ENCODE peak calls at places on chromosomes 7 and 10, in five cellular contexts. D is HEK293T, B is GM12878, T is HepG2, G is NT2/D1. F is an unnamed sample.

GRCh38 chr7:106604303-106604918 is 56.5 kb downstream of the CCDC71L start:
- DNase-seq in T (no peak), D (no peak), B (no peak), G (no peak), F (no peak)

GRCh38 chr10:95408148-95408930 is 117.5 kb upstream of the PDLIM1 start:
- DNase-seq in G (no peak), T (no peak), D (no peak), B (no peak), F (no peak)

GRCh38 chr10:97549587-97550322 is 22.8 kb upstream of the ANKRD2 start:
- DNase-seq in G (no peak), D (no peak), T (peak), B (no peak), F (no peak)

GRCh38 chr10:30855131-30855530 is 176.5 kb downstream of the ZNF438 start:
- DNase-seq in B (no peak), G (no peak), D (no peak), T (no peak), F (no peak)

GRCh38 chr10:72292223-72292691 is 18.5 kb downstream of the DDIT4 start:
- DNase-seq in B (no peak), G (no peak), T (no peak), D (no peak), F (no peak)

GRCh38 chr10:4828005-4828404 is 2.0 kb downstream of the AKR1E2 start:
- DNase-seq in G (no peak), T (no peak), B (no peak), D (no peak), F (no peak)

GRCh38 chr7:44713680-44714335 is 34.8 kb upstream of the ZMIZ2 start:
- DNase-seq in B (no peak), D (no peak), T (no peak), G (no peak), F (no peak)

GRCh38 chr7:50092579-50093411 is at the start of gene ZPBP:
- DNase-seq in D (peak), B (peak), T (peak), G (peak), F (no peak)

GRCh38 chr10:87882555-87883294 is 19.3 kb downstream of the PTEN start:
- DNase-seq in B (no peak), T (no peak), D (no peak), G (no peak), F (no peak)

GRCh38 chr7:35707422-35707821 is 12.5 kb upstream of the HERPUD2 start:
- DNase-seq in B (no peak), G (no peak), T (no peak), D (no peak), F (no peak)

GRCh38 chr10:123083811-123084210 is 52.0 kb upstream of the HMX3 start:
- DNase-seq in D (no peak), G (no peak), T (no peak), B (no peak), F (no peak)

GRCh38 chr10:110845756-110846620 is 25.7 kb upstream of the PDCD4 start:
- DNase-seq in T (peak), B (no peak), G (no peak), D (no peak), F (no peak)

GRCh38 chr10:73339436-73339835 is 19.2 kb downstream of the CFAP70 start:
- DNase-seq in B (no peak), D (no peak), T (no peak), G (no peak), F (no peak)

GRCh38 chr10:110323503-110323902 is 18.8 kb upstream of the SMNDC1 start:
- DNase-seq in D (no peak), T (no peak), G (no peak), B (no peak), F (no peak)

GRCh38 chr7:40437498-40437897 is 302.7 kb downstream of the SUGCT start:
- DNase-seq in B (no peak), D (no peak), T (peak), G (no peak), F (no peak)

GRCh38 chr7:144818516-144818915 is 17.3 kb downstream of the TPK1 start:
- DNase-seq in D (no peak), B (no peak), G (no peak), T (no peak), F (no peak)

GRCh38 chr10:73887038-73888015 is 13.0 kb upstream of the CAMK2G start:
- DNase-seq in B (no peak), G (no peak), T (no peak), D (no peak), F (no peak)

GRCh38 chr7:154484406-154484805 is 432.2 kb downstream of the DPP6 start:
- DNase-seq in B (no peak), D (no peak), T (no peak), G (no peak), F (no peak)

GRCh38 chr7:144738708-144739314 is 97.0 kb downstream of the TPK1 start:
- DNase-seq in B (no peak), T (peak), D (peak), G (peak), F (no peak)

GRCh38 chr7:103447073-103447960 is 1.3 kb upstream of the SLC26A5 start:
- DNase-seq in D (peak), B (no peak), G (peak), T (peak), F (peak)

GRCh38 chr10:125878957-125879835 is 1.9 kb downstream of the DHX32 start:
- DNase-seq in D (no peak), T (peak), B (no peak), G (no peak), F (no peak)

GRCh38 chr10:100710151-100710871 is 35.1 kb upstream of the PAX2 start:
- DNase-seq in D (peak), B (no peak), T (no peak), G (no peak), F (peak)

GRCh38 chr10:35639651-35640311 is 2.3 kb downstream of the FZD8 start:
- DNase-seq in D (no peak), T (no peak), G (no peak), B (no peak), F (peak)

GRCh38 chr7:28956608-28957063 is 1.5 kb downstream of the TRIL start:
- DNase-seq in G (no peak), D (peak), T (peak), B (no peak), F (peak)

GRCh38 chr7:501526-501925 is 18.1 kb downstream of the PDGFA start:
- DNase-seq in D (no peak), B (no peak), G (no peak), T (no peak), F (no peak)

GRCh38 chr7:17558558-17559332 is 260.3 kb downstream of the AHR start:
- DNase-seq in T (no peak), G (no peak), D (no peak), B (no peak), F (no peak)

DNA sequence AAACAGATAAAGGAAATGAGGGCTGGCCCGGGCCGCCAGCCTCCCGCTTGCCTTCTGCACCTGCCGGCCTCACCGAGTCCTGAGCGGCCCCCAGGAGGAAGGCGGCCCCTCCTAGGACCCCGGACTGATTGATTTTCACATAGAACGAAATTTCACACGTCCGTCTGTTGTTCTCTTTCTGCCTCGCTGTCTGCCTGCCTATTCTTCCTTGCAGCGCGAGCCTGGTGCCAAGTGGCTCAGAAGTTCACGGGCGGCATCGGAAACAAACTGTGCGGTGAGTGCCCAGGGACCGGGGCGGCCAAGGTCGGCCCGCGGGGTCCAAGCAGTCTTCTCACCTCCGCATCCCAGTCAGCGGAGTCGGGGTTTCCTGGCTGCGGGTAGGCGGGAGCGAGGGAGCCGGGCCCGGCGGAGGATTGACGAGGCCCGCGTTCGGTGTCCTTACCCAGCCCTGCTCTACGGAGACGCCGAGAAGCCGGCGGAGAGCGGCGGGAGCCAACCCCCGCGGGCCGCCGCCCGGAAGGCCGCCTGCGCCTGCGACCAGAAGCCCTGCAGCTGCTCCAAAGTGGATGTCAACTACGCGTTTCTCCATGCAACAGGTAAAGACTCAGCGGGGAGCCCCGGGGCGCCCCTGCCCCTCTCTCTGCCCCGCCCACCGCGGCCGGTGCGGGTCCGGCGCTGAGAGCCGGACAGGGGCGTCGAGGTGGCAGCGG is 977 bp downstream of the GAD2 start:
- DNase-seq in D (no peak), B (no peak), G (no peak), T (no peak), F (no peak)
- TF ChIP-seq SUZ12 in D (no peak), B (no peak), G (peak), T (no peak), F (peak)

GRCh38 chr10:45997557-45997956 is 25.3 kb downstream of the TIMM23 start:
- DNase-seq in G (no peak), D (no peak), T (no peak), B (no peak), F (no peak)

GRCh38 chr10:45997994-45998763 is 25.9 kb downstream of the TIMM23 start:
- DNase-seq in D (no peak), B (no peak), T (peak), G (no peak), F (no peak)

GRCh38 chr10:46005383-46005782 is 25.0 kb downstream of the NCOA4 start:
- DNase-seq in T (no peak), B (no peak), D (no peak), G (no peak), F (no peak)

GRCh38 chr10:46002916-46003693 is 27.3 kb downstream of the NCOA4 start:
- DNase-seq in T (no peak), G (no peak), B (no peak), D (no peak), F (no peak)

DNA sequence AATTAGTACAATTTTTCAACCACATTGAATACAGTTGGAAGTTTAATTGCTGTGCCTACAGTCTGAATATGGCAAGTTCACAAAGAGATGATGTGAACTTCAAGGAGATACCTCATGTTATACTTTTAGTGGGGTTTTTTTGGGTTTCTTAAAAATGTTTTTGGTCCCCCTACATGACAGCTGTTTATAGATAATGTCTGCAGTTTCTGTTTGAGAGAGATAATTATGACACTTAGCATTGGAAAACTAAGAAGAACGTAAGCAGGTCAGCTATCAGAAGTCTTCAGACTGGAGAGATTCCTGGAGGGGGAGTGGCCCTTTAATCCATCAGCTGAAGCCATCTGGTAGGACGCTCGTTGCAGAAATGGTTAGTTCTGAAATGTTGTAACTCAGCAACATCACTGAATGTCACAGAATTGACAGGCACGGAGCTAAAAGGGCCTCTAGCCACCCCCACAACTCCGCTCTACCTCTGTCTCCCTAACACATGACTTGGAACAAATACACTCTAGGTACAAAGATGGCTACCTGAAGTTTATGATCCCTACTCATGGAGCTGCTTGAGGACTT is 29.0 kb downstream of the TIMM23 start:
- DNase-seq in G (no peak), B (no peak), T (no peak), D (no peak), F (no peak)
- TF ChIP-seq SUZ12 in G (no peak), B (no peak), T (no peak), D (no peak), F (no peak)

GRCh38 chr7:94003446-94004023 is 620 bp downstream of the BET1 start:
- DNase-seq in D (peak), G (no peak), B (no peak), T (peak), F (no peak)
- TF ChIP-seq SUZ12 in D (no peak), G (no peak), B (no peak), T (no peak), F (no peak)

DNA sequence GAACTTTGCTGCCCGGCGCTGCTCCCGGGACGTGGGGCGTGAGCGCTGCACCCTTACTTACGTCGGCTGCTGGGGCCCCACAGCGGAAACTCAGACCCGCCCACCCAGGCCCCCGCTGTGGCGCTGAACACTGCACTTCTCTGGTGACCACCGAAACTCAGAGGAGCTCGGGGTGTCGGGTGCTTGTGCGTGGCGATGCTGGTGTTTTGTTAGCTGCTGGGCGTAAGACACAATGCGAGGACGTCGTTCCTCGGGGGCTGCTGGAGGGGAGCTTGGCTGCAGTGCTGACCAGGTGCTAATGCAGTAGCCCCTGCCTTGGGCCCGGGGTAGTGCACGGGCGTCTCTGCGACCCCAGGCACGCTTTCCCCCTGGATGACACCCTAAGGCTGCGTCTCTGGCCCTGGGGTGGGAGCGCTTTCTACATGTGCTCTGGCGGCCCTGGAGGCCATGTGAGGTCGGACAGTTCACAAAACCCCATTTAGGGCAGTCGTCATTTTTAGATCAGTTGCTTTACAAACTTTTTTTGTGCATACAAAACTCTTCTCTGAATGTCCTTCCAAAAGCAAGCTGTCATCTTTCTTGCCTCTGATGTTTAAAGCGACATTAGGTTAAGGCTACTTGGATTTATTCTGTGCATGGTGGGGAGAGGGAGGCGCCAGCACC is 5.7 kb downstream of the MAFK start:
- DNase-seq in B (no peak), G (no peak), D (no peak), T (no peak), F (no peak)
- TF ChIP-seq SUZ12 in B (no peak), G (no peak), D (no peak), T (no peak), F (no peak)

DNA sequence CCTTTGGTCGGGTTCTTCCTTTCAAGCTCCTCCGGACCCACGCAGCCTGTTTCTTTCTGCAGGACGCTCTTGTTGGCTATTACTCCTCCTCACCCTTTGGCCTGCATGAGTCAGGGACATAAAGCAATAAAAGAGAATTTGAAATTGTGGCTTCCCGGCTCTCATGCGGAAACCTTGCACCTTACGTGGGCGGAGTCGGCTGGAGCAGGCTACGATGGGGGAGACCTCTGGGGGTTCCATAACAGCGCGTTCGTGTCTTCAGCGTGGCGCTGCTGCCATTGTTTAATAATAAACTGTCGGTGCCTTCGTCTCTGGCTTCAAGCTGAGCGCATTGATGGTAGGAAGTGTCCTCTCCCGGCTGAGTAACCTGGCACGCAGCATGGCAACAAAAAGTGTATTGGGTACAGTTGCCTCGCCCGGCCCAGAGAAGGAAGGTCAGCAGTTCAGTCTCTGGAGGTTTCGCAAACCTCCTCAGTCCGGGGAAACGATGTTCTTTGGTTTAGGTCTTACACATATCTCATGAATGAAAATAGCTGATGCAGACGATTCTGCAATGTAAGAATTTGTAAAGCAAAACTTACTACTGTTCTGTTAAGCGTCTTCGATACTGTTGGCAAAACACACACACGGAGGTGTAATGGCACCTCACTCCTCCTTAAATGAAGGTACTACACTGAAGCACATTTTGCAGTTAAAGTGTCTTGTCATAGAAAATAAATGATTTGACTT is 623 bp upstream of the CCDC186 start:
- DNase-seq in D (no peak), B (no peak), G (no peak), T (no peak), F (no peak)
- TF ChIP-seq SUZ12 in D (no peak), B (no peak), G (no peak), T (no peak), F (no peak)

GRCh38 chr10:93512565-93512964 is 16.2 kb downstream of the CEP55 start:
- DNase-seq in T (no peak), B (no peak), G (no peak), D (no peak), F (no peak)
- TF ChIP-seq SUZ12 in T (no peak), B (no peak), G (no peak), D (no peak), F (no peak)

GRCh38 chr10:99609186-99609585 is 11.1 kb downstream of the SLC25A28 start:
- DNase-seq in T (no peak), B (no peak), G (no peak), D (no peak), F (no peak)

GRCh38 chr10:99612167-99612831 is 7.9 kb downstream of the SLC25A28 start:
- DNase-seq in B (no peak), G (peak), D (peak), T (peak), F (no peak)
- TF ChIP-seq SUZ12 in B (no peak), G (no peak), D (no peak), T (no peak), F (no peak)

GRCh38 chr7:84271550-84271949 is 77.0 kb upstream of the SEMA3A start:
- DNase-seq in B (no peak), D (no peak), T (no peak), G (no peak), F (no peak)
- TF ChIP-seq SUZ12 in B (no peak), D (no peak), T (no peak), G (no peak), F (no peak)

DNA sequence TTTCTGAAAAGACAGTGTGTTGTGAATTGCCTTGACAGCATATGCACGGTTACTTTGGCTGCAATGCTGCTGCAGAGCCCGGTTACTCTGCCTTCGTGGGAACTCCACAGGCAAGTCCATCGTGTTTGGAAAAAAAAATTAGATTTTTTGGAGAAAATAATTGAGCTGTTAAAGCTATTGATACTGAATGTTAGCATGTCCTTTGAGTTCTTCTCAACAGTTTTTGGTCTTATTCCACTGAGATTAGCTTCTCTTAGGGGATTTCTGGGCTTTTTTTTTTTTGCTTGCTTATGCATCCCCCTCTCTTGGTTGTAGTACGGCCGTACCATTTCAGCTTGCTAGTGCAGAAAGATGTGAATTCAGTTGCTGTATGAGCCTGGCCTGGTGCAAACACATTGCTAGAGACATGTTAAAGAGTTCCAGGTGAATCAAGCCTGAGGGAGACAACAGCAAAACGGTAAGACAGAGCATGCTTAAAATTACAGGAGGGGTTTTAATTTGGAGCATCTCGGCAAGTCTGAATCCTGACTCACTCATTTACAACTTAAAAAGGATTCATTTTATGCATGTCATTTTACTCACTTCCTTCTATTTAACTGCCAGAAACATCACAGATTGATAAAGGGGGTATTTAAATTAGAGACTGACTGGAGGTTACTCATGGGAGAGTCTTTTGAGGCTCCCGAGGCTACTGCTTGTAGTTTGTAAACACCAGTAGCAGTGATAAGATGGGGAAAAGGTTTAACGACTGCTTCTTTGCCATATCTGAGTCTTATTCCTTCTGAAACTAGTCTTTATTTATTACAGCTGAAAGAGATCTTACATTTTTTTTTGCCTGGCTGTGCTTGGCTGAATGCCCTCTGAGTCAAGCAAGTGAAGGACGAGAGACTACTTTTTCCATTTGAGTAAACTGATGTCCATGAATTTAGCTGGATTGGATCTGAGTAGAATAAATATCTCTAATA is 113.7 kb downstream of the CDK14 start:
- DNase-seq in G (no peak), T (no peak), B (no peak), D (no peak), F (no peak)
- TF ChIP-seq SUZ12 in G (no peak), T (no peak), B (no peak), D (no peak), F (no peak)

DNA sequence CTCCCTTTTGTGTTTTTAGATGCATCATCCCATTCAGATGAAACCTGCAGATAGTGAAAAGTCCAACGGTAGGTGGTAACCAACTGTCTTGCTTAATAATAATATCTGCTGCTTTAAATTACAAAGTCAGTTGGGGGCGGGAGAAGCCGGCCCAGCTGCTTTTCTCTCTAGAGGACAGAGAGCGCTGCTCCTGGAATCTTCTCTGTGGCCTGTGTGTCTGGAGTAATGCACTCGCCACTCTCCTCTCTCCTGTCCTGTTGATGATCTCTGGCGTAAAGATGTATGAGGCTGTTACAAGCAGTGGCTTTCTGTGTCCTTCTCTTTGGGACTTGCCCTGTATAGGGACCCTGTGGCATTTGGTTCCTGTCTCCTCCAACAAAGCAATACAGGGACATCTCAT is 231.5 kb downstream of the CELF2 start:
- DNase-seq in B (no peak), T (no peak), D (no peak), G (no peak), F (no peak)
- TF ChIP-seq SUZ12 in B (no peak), T (no peak), D (no peak), G (no peak), F (no peak)